ENCODE peak calls at places on chromosomes 7 and 10, in four cellular contexts. One of them, this sample, is unnamed.

GRCh38 chr10:95266674-95267095 is 24.1 kb downstream of the PDLIM1 start:
- DNase-seq in AG04450: no peak
- DNase-seq in left lung: no peak
- DNase-seq in PC-3: peak
- DNase-seq in this sample: no peak

GRCh38 chr10:95651346-95652115 is 5.0 kb downstream of the ALDH18A1 start:
- DNase-seq in AG04450: no peak
- DNase-seq in left lung: no peak
- DNase-seq in PC-3: no peak
- DNase-seq in this sample: no peak

GRCh38 chr10:33791295-33791694 is 456.8 kb upstream of the NRP1 start:
- DNase-seq in AG04450: no peak
- DNase-seq in left lung: no peak
- DNase-seq in PC-3: no peak
- DNase-seq in this sample: no peak

GRCh38 chr7:2530076-2530967 is 10.7 kb downstream of the LFNG start:
- DNase-seq in AG04450: no peak
- DNase-seq in left lung: peak
- DNase-seq in PC-3: peak
- DNase-seq in this sample: peak

GRCh38 chr7:47905071-47905920 is 43.0 kb downstream of the PKD1L1 start:
- DNase-seq in AG04450: no peak
- DNase-seq in left lung: no peak
- DNase-seq in PC-3: no peak
- DNase-seq in this sample: no peak

GRCh38 chr7:47970750-47971149 is 8.7 kb downstream of the HUS1 start:
- DNase-seq in AG04450: no peak
- DNase-seq in left lung: no peak
- DNase-seq in PC-3: no peak
- DNase-seq in this sample: no peak

GRCh38 chr7:29606287-29606721 is 42.7 kb downstream of the PRR15 start:
- DNase-seq in AG04450: no peak
- DNase-seq in left lung: no peak
- DNase-seq in PC-3: peak
- DNase-seq in this sample: no peak

GRCh38 chr10:49620841-49621378 is 7.1 kb downstream of the CHAT start:
- DNase-seq in AG04450: no peak
- DNase-seq in left lung: no peak
- DNase-seq in PC-3: no peak
- DNase-seq in this sample: peak

GRCh38 chr10:110209399-110209925 is 2.1 kb downstream of the MXI1 start:
- DNase-seq in AG04450: peak
- DNase-seq in left lung: peak
- DNase-seq in PC-3: peak
- DNase-seq in this sample: no peak

GRCh38 chr10:46514431-46514861 is 42.0 kb downstream of the GPRIN2 start:
- DNase-seq in AG04450: no peak
- DNase-seq in left lung: no peak
- DNase-seq in PC-3: no peak
- DNase-seq in this sample: peak

GRCh38 chr10:6382081-6382480 is 179.3 kb downstream of the PFKFB3 start:
- DNase-seq in AG04450: peak
- DNase-seq in left lung: no peak
- DNase-seq in PC-3: no peak
- DNase-seq in this sample: peak

GRCh38 chr7:122136639-122137253 is 7.3 kb downstream of the AASS start:
- DNase-seq in AG04450: no peak
- DNase-seq in left lung: no peak
- DNase-seq in PC-3: no peak
- DNase-seq in this sample: no peak

GRCh38 chr10:104334561-104334960 is 3.7 kb downstream of the ITPRIP start:
- DNase-seq in AG04450: no peak
- DNase-seq in left lung: no peak
- DNase-seq in PC-3: no peak
- DNase-seq in this sample: peak

GRCh38 chr7:3200504-3200903 is 100.5 kb upstream of the SDK1 start:
- DNase-seq in AG04450: no peak
- DNase-seq in left lung: no peak
- DNase-seq in PC-3: peak
- DNase-seq in this sample: no peak

GRCh38 chr7:140640060-140640611 is 477 bp downstream of the DENND2A start:
- DNase-seq in AG04450: no peak
- DNase-seq in left lung: peak
- DNase-seq in PC-3: peak
- DNase-seq in this sample: no peak

GRCh38 chr10:36574212-36574611 is 551.2 kb upstream of the ANKRD30A start:
- DNase-seq in AG04450: no peak
- DNase-seq in left lung: no peak
- DNase-seq in PC-3: no peak
- DNase-seq in this sample: no peak

GRCh38 chr10:131086511-131086910 is 225.0 kb downstream of the TCERG1L start:
- DNase-seq in AG04450: no peak
- DNase-seq in left lung: no peak
- DNase-seq in PC-3: no peak
- DNase-seq in this sample: no peak

GRCh38 chr10:12235116-12235694 is 39.2 kb downstream of the CDC123 start:
- DNase-seq in AG04450: no peak
- DNase-seq in left lung: no peak
- DNase-seq in PC-3: no peak
- DNase-seq in this sample: no peak

GRCh38 chr10:60237977-60238376 is 151.7 kb downstream of the ANK3 start:
- DNase-seq in AG04450: no peak
- DNase-seq in left lung: no peak
- DNase-seq in PC-3: peak
- DNase-seq in this sample: no peak

GRCh38 chr7:30927040-30927439 is 15.4 kb downstream of the AQP1 start:
- DNase-seq in AG04450: no peak
- DNase-seq in left lung: peak
- DNase-seq in PC-3: no peak
- DNase-seq in this sample: no peak

GRCh38 chr10:7529638-7530037 is 118.8 kb upstream of the SFMBT2 start:
- DNase-seq in AG04450: no peak
- DNase-seq in left lung: no peak
- DNase-seq in PC-3: peak
- DNase-seq in this sample: no peak

GRCh38 chr10:99777918-99778716 is 4.3 kb upstream of the ABCC2 start:
- DNase-seq in AG04450: no peak
- DNase-seq in left lung: no peak
- DNase-seq in PC-3: no peak
- DNase-seq in this sample: no peak

GRCh38 chr10:53754851-53755250 is 982.3 kb upstream of the MBL2 start:
- DNase-seq in AG04450: no peak
- DNase-seq in left lung: no peak
- DNase-seq in PC-3: peak
- DNase-seq in this sample: no peak

GRCh38 chr7:47291461-47292051 is 290.4 kb downstream of the TNS3 start:
- DNase-seq in AG04450: peak
- DNase-seq in left lung: no peak
- DNase-seq in PC-3: peak
- DNase-seq in this sample: peak

GRCh38 chr10:1550616-1551015 is 186.7 kb downstream of the ADARB2 start:
- DNase-seq in AG04450: no peak
- DNase-seq in left lung: peak
- DNase-seq in PC-3: no peak
- DNase-seq in this sample: no peak
- TF ChIP-seq CTCF in AG04450: no peak
- TF ChIP-seq CTCF in left lung: no peak
- TF ChIP-seq CTCF in PC-3: no peak
- TF ChIP-seq CTCF in this sample: no peak

GRCh38 chr7:23184291-23184690 is 2.4 kb downstream of the NUP42 start:
- DNase-seq in AG04450: no peak
- DNase-seq in left lung: no peak
- DNase-seq in PC-3: no peak
- DNase-seq in this sample: no peak

GRCh38 chr7:23183279-23184012 is 1.6 kb downstream of the NUP42 start:
- DNase-seq in AG04450: no peak
- DNase-seq in left lung: no peak
- DNase-seq in PC-3: no peak
- DNase-seq in this sample: no peak

GRCh38 chr7:23181684-23182553 is at the start of gene NUP42:
- DNase-seq in AG04450: peak
- DNase-seq in left lung: peak
- DNase-seq in PC-3: peak
- DNase-seq in this sample: peak

GRCh38 chr7:23185980-23186379 is 4.1 kb downstream of the NUP42 start:
- DNase-seq in AG04450: no peak
- DNase-seq in left lung: no peak
- DNase-seq in PC-3: no peak
- DNase-seq in this sample: no peak

DNA sequence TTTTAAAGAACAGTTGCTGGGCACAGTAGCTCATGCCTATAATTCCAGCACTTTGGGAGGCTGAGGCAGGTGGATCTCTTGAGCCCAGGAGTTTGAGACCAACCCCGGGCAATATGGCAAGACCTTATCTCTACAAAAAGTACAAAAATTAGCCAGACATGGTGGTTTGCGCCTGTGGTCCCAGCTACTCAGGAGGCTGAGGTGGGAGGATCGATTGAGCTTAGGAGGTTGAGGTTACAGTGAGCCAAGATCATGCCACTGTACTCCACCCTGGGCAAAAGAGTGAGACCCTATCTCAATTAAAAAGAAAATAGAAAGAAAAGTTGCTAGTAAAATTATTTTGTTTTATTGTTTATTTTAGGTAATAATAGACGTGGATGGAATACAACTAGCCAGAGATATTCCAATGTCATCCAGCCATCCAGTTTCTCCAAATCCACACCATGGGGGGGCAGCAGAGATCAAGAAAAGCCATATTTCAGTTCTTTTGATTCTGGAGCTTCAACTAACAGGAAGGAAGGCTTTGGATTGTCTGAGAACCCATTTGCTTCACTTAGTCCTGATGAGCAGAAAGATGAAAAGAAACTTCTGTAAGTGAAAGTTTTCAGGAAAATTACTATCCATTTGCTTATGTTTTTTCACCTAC is 3.0 kb downstream of the NUP42 start:
- DNase-seq in AG04450: no peak
- DNase-seq in left lung: no peak
- DNase-seq in PC-3: peak
- DNase-seq in this sample: no peak
- TF ChIP-seq CTCF in AG04450: peak
- TF ChIP-seq CTCF in left lung: no peak
- TF ChIP-seq CTCF in PC-3: peak
- TF ChIP-seq CTCF in this sample: peak

DNA sequence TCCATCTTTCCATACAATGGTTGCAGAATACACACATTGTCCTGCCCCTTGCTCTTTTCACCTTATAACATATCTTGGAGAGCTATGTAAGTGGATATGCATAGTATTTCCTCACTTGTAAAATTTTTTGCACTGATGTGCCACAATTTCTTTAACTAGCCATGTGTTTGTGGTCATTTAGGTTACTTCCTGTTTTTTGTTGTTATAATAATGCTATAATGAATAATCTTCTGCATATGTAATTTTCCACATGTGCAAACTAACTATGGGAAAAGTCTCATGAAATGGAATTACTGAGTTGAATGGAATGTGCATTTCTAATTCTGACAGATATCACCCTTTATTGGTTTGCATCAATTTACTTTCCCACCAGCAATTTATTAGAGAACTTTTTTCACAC is 2.8 kb downstream of the TAS2R41 start:
- DNase-seq in AG04450: no peak
- DNase-seq in left lung: no peak
- DNase-seq in PC-3: no peak
- DNase-seq in this sample: no peak
- TF ChIP-seq CTCF in AG04450: no peak
- TF ChIP-seq CTCF in left lung: no peak
- TF ChIP-seq CTCF in PC-3: no peak
- TF ChIP-seq CTCF in this sample: no peak

GRCh38 chr7:114402866-114403635 is 11.6 kb upstream of the FOXP2 start:
- DNase-seq in AG04450: no peak
- DNase-seq in left lung: no peak
- DNase-seq in PC-3: no peak
- DNase-seq in this sample: no peak

GRCh38 chr7:114409750-114410149 is 4.9 kb upstream of the FOXP2 start:
- DNase-seq in AG04450: no peak
- DNase-seq in left lung: no peak
- DNase-seq in PC-3: no peak
- DNase-seq in this sample: no peak

DNA sequence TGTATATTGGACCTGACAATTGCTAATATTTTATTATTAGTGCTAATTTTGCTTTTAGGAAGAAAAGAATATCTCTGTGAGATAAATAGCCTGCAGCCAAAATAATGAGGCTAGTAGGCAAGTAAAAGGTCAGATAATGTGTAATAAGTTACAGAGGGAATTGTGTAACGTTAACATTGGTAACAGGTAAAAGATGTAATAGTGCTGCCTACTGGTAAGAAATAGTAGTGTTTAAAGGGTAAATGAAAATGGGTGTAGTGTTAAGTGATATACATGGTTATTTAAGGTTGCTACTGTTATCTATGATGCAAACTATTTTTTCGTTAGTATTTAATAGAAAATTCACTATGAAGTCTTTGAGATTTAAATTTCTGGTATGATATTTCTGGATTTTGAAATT is 9.2 kb upstream of the FOXP2 start:
- DNase-seq in AG04450: no peak
- DNase-seq in left lung: no peak
- DNase-seq in PC-3: peak
- DNase-seq in this sample: no peak
- TF ChIP-seq CTCF in AG04450: peak
- TF ChIP-seq CTCF in left lung: no peak
- TF ChIP-seq CTCF in PC-3: peak
- TF ChIP-seq CTCF in this sample: peak

DNA sequence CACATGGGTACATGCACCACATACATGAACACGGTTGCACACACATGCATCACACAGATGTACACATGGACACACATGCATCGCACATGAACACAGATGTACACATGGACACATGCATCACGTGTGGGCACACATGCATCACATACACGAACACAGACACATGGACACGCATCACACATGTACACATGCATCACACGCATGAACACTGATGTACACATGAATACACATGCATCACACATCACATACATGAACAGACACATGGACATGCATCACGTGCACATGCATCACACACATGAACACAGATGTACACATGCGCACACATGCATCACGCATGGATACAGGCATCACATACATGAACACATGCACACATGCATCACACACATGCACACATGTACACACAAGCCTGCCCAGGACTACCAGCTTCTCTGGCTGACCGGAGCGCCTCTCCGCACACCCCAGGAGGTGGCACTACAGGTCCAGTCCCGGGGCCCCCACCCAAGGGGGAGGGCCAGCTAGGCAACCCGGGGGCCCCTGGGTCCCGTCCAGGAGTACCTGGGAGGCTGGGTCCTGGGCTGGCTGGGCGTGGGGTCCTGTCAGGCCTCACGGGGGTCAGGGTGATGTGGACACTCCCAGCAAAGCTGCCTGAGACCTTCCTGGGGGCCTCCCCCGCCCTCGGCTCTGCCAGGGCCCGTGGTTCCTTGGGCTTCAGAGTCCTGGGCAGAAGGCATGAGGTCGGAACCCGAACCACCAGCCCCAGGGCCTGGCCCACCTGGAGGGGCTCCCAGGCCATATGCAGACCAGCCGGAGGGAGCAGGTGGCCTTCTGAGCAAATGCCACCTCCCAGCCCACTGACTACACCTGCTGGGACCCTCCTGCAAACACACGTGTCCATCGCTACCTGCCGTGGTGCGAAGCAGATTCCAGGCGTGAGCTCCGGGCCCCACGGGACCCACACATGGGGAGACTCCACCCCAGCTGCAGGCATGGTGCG is 19.6 kb downstream of the MICALL2 start:
- DNase-seq in AG04450: no peak
- DNase-seq in left lung: no peak
- DNase-seq in PC-3: no peak
- DNase-seq in this sample: no peak
- TF ChIP-seq CTCF in AG04450: no peak
- TF ChIP-seq CTCF in left lung: no peak
- TF ChIP-seq CTCF in PC-3: peak
- TF ChIP-seq CTCF in this sample: no peak

This sample was measured in CD14-positive monocyte.